ENCODE peak calls at places on chromosomes 13 and 19, in eight cellular contexts. O is heart right ventricle; Y is left lung; P is thoracic aorta; H is RWPE2; J is lung; Z is neural progenitor cell; F is CD8-positive, alpha-beta T cell. G is an unnamed sample. For H3K4me1, the result is how much of the 10 kb centered on the place peaks cover.

GRCh38 chr19:10339380-10339960 is at the start of gene ICAM3:
- DNase-seq in O (no peak), Y (peak), P (no peak), H (no peak), J (peak), Z (no peak), F (peak), G (no peak)

GRCh38 chr19:13966684-13967128 is 14.4 kb downstream of the DCAF15 start:
- DNase-seq in O (no peak), Y (no peak), P (no peak), H (no peak), J (no peak), Z (no peak), F (no peak), G (no peak)

GRCh38 chr13:29935309-29935981 is 85.0 kb upstream of the UBL3 start:
- DNase-seq in O (no peak), Y (peak), P (no peak), H (no peak), J (no peak), Z (no peak), F (peak), G (no peak)

GRCh38 chr13:91347996-91348905 is 764 bp downstream of the MIR17HG start:
- DNase-seq in O (peak), Y (peak), P (no peak), H (no peak), J (peak), Z (peak), F (peak), G (no peak)

GRCh38 chr13:67224148-67224846 is 5.8 kb downstream of the PCDH9 start:
- DNase-seq in O (peak), Y (peak), P (peak), H (peak), J (peak), Z (peak), F (peak), G (peak)

GRCh38 chr13:99198630-99199029 is 2.0 kb upstream of the UBAC2 start:
- DNase-seq in O (no peak), Y (no peak), P (no peak), H (no peak), J (no peak), Z (no peak), F (no peak), G (no peak)

GRCh38 chr13:112638157-112638750 is 50.3 kb upstream of the TUBGCP3 start:
- DNase-seq in O (no peak), Y (no peak), P (no peak), H (no peak), J (no peak), Z (no peak), F (no peak), G (no peak)

GRCh38 chr19:56136362-56136761 is 4.7 kb upstream of the ZNF444 start:
- DNase-seq in O (no peak), Y (peak), P (no peak), H (no peak), J (no peak), Z (peak), F (no peak), G (no peak)

GRCh38 chr19:46296722-46297431 is at the start of gene HIF3A:
- DNase-seq in O (peak), Y (peak), P (no peak), H (no peak), J (peak), Z (peak), F (no peak), G (no peak)

GRCh38 chr13:31930901-31931522 is 100.6 kb upstream of the FRY start:
- DNase-seq in O (no peak), Y (no peak), P (no peak), H (no peak), J (no peak), Z (peak), F (no peak), G (no peak)

GRCh38 chr19:10419200-10419645 is 1.1 kb upstream of the PDE4A start:
- DNase-seq in O (no peak), Y (no peak), P (no peak), H (no peak), J (no peak), Z (peak), F (peak), G (peak)

GRCh38 chr19:42198676-42199439 is 18.6 kb downstream of the DEDD2 start:
- DNase-seq in O (no peak), Y (no peak), P (no peak), H (no peak), J (no peak), Z (no peak), F (peak), G (no peak)

GRCh38 chr13:34430294-34430693 is 511.8 kb upstream of the NBEA start:
- DNase-seq in O (no peak), Y (no peak), P (no peak), H (no peak), J (no peak), Z (no peak), F (no peak), G (no peak)

GRCh38 chr19:35146746-35147466 is 3.9 kb downstream of the FXYD7 start:
- DNase-seq in O (no peak), Y (no peak), P (no peak), H (no peak), J (no peak), Z (no peak), F (no peak), G (no peak)

GRCh38 chr13:89827552-89827951 is 1519.9 kb upstream of the MIR17HG start:
- DNase-seq in O (no peak), Y (no peak), P (no peak), H (no peak), J (no peak), Z (no peak), F (no peak), G (no peak)

GRCh38 chr19:6811906-6812305 is 39.4 kb downstream of the VAV1 start:
- DNase-seq in O (no peak), Y (no peak), P (no peak), H (no peak), J (no peak), Z (no peak), F (no peak), G (peak)

GRCh38 chr19:10644351-10645007 is 9.7 kb upstream of the ILF3 start:
- DNase-seq in O (peak), Y (peak), P (peak), H (no peak), J (peak), Z (peak), F (peak), G (peak)

GRCh38 chr19:37941820-37942515 is 35.0 kb downstream of the SIPA1L3 start:
- DNase-seq in O (no peak), Y (no peak), P (no peak), H (no peak), J (no peak), Z (peak), F (no peak), G (no peak)

GRCh38 chr13:50389726-50390125 is 374.5 kb downstream of the KCNRG start:
- DNase-seq in O (no peak), Y (no peak), P (no peak), H (no peak), J (no peak), Z (no peak), F (no peak), G (no peak)

GRCh38 chr13:22062478-22063205 is 391.8 kb downstream of the FGF9 start:
- DNase-seq in O (no peak), Y (no peak), P (no peak), H (no peak), J (no peak), Z (no peak), F (no peak), G (no peak)

GRCh38 chr19:38433268-38433733 is at the start of gene RYR1:
- DNase-seq in O (peak), Y (peak), P (no peak), H (no peak), J (peak), Z (peak), F (peak), G (peak)

GRCh38 chr13:21625366-21625765 is 21.4 kb upstream of the MICU2 start:
- DNase-seq in O (no peak), Y (no peak), P (no peak), H (no peak), J (no peak), Z (no peak), F (no peak), G (peak)

GRCh38 chr19:13228561-13228960 is 78.3 kb downstream of the IER2 start:
- DNase-seq in O (no peak), Y (no peak), P (no peak), H (no peak), J (no peak), Z (no peak), F (no peak), G (no peak)

GRCh38 chr19:49383598-49383997 is 4.5 kb upstream of the KASH5 start:
- DNase-seq in O (no peak), Y (no peak), P (no peak), H (no peak), J (no peak), Z (no peak), F (no peak), G (no peak)

GRCh38 chr13:110643324-110643723 is 28.0 kb downstream of the NAXD start:
- DNase-seq in O (no peak), Y (no peak), P (no peak), H (no peak), J (no peak), Z (no peak), F (no peak), G (no peak)

GRCh38 chr19:49744946-49745381 is 18.1 kb downstream of the TSKS start:
- DNase-seq in O (no peak), Y (no peak), P (no peak), H (peak), J (no peak), Z (no peak), F (no peak), G (no peak)

GRCh38 chr13:42832341-42833153 is 51.2 kb downstream of the FAM216B start:
- DNase-seq in O (peak), Y (peak), P (no peak), H (no peak), J (no peak), Z (no peak), F (no peak), G (no peak)

GRCh38 chr13:32443111-32443510 is 15.2 kb upstream of the N4BP2L1 start:
- DNase-seq in O (no peak), Y (no peak), P (no peak), H (no peak), J (no peak), Z (no peak), F (peak), G (peak)

GRCh38 chr13:90233933-90234672 is 1113.4 kb upstream of the MIR17HG start:
- DNase-seq in O (no peak), Y (no peak), P (no peak), H (no peak), J (no peak), Z (no peak), F (no peak), G (no peak)

GRCh38 chr13:30713133-30713532 is 22.2 kb upstream of the ALOX5AP start:
- DNase-seq in O (no peak), Y (peak), P (no peak), H (no peak), J (peak), Z (no peak), F (no peak), G (no peak)

GRCh38 chr19:55386515-55386947 is 799 bp downstream of the RPL28 start:
- DNase-seq in O (no peak), Y (no peak), P (no peak), H (no peak), J (no peak), Z (no peak), F (no peak), G (no peak)

GRCh38 chr13:106530209-106530906 is 5.1 kb downstream of the EFNB2 start:
- DNase-seq in O (peak), Y (peak), P (no peak), H (no peak), J (no peak), Z (peak), F (no peak), G (no peak)

GRCh38 chr19:8511573-8512101 is 2.3 kb downstream of the ZNF414 start:
- DNase-seq in O (no peak), Y (no peak), P (no peak), H (no peak), J (no peak), Z (no peak), F (no peak), G (no peak)

GRCh38 chr19:5692785-5693194 is 2.7 kb downstream of the RPL36 start:
- DNase-seq in O (no peak), Y (no peak), P (no peak), H (no peak), J (no peak), Z (no peak), F (no peak), G (no peak)

GRCh38 chr13:42275098-42275471 is 3.1 kb downstream of the AKAP11 start:
- DNase-seq in O (no peak), Y (no peak), P (no peak), H (no peak), J (no peak), Z (no peak), F (no peak), G (no peak)

GRCh38 chr13:44854264-44855060 is 134.8 kb downstream of the NUFIP1 start:
- DNase-seq in O (peak), Y (peak), P (no peak), H (no peak), J (peak), Z (peak), F (no peak), G (no peak)

GRCh38 chr19:1942934-1943555 is 2.1 kb downstream of the CSNK1G2 start:
- DNase-seq in O (no peak), Y (no peak), P (no peak), H (no peak), J (no peak), Z (peak), F (no peak), G (no peak)

GRCh38 chr19:1944088-1944915 is 3.3 kb downstream of the CSNK1G2 start:
- DNase-seq in O (no peak), Y (no peak), P (no peak), H (no peak), J (no peak), Z (no peak), F (no peak), G (no peak)

GRCh38 chr19:1942078-1942933 is 1.3 kb downstream of the CSNK1G2 start:
- DNase-seq in O (peak), Y (peak), P (no peak), H (no peak), J (peak), Z (peak), F (peak), G (peak)

GRCh38 chr19:1944916-1945561 is 4.1 kb downstream of the CSNK1G2 start:
- DNase-seq in O (no peak), Y (no peak), P (no peak), H (no peak), J (no peak), Z (no peak), F (no peak), G (peak)

DNA sequence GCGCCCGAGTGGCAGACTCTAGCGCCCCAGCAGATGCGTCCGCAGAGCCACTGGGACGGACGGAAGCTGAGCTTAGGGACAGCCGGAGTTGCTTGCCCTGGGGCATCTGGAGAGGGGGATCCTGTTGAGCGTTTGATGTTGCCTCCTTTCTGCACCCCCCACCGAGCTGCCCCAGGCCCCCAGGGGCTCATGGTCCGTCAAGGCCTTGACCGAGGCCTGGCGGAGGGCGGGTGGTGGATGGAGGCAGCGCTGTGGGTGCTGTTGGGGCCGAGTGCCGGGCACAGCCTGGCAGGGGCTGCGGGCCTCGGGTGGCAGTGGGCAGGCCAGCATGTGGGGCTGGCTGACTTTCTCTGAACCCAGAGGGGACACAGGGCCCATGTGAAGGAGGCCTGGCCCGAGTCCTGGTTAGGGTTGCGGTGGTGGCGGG is 2.7 kb downstream of the CSNK1G2 start:
- DNase-seq in O (no peak), Y (no peak), P (no peak), H (no peak), J (no peak), Z (no peak), F (no peak), G (no peak)
- H3K4me3 ChIP-seq in O (no peak), Y (peak), P (no peak), H (no peak), J (no peak), Z (no peak), F (peak), G (peak)

GRCh38 chr13:24271231-24271610 is 38.2 kb upstream of the C1QTNF9 start:
- DNase-seq in O (no peak), Y (no peak), P (no peak), H (no peak), J (no peak), Z (no peak), F (no peak), G (no peak)

GRCh38 chr13:24271611-24272451 is 37.5 kb upstream of the C1QTNF9 start:
- DNase-seq in O (peak), Y (peak), P (no peak), H (no peak), J (peak), Z (peak), F (peak), G (peak)

GRCh38 chr13:24272452-24273161 is 36.8 kb upstream of the C1QTNF9 start:
- DNase-seq in O (no peak), Y (peak), P (no peak), H (no peak), J (peak), Z (no peak), F (no peak), G (peak)

GRCh38 chr13:24269803-24270202 is 39.6 kb upstream of the C1QTNF9 start:
- DNase-seq in O (no peak), Y (no peak), P (no peak), H (no peak), J (no peak), Z (no peak), F (no peak), G (no peak)

DNA sequence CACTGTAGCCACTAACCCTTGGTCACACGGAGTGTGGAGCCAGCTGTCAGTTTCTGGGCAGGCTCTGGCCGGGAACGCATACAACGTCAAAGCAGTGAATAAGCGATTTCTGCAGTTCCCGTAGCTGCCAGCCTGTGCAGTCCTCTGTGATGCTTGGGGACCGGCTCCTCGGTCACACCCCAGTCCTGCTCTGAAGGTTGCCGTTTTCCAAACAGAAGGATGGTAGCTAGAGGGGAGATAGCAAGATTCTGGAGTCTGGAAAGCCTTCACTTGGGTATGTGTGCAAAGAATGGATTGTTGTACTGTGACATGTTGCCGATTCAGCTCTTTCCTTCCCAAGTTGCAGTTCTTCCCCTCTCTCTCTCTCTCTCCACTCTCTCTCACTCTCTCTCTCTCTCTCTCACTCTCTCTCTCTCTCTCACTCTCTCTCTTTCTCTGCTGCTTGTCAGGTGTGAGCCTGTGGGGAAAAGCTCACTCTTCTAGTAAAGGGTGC is 38.7 kb upstream of the C1QTNF9 start:
- DNase-seq in O (peak), Y (peak), P (no peak), H (no peak), J (peak), Z (peak), F (peak), G (peak)
- H3K4me1 ChIP-seq in O (half or more), Y (under half), P (under half), H (under half), J (under half), Z (under half), F (half or more), G (under half)

DNA sequence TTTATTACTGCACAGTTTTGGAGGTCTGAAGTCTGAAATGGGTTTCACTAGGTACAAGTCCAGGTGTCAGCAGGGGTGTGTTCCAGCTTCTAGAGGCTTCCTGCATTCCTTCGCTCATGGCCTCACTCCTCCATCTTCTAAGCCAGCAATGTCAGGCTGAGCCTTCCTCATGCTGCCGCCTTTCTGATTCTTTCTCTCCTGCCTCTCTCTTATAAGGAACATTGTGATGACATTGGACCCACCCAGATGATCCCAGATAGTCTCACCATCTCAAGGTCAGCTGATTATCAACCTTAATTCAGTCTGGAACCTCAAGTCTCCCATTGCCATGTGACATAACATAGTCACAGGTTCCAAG is 84.7 kb downstream of the LRRC63 start:
- DNase-seq in O (no peak), Y (no peak), P (no peak), H (no peak), J (no peak), Z (no peak), F (no peak), G (no peak)
- H3K4me3 ChIP-seq in O (no peak), Y (no peak), P (no peak), H (no peak), J (no peak), Z (no peak), F (peak), G (no peak)

GRCh38 chr19:18650048-18650435 is 13.2 kb downstream of the KLHL26 start:
- DNase-seq in O (peak), Y (no peak), P (no peak), H (no peak), J (no peak), Z (no peak), F (no peak), G (peak)
- H3K4me1 ChIP-seq in O (under half), Y (under half), P (half or more), H (under half), J (under half), Z (under half), F (under half), G (under half)